ENCODE peak calls at places on chromosomes 7 and 10, in four cellular contexts. V, Q, J and W are unnamed samples.

GRCh38 chr10:119073584-119073983 is 7.0 kb downstream of the EIF3A start:
- ATAC-seq in J (no peak), V (no peak), Q (no peak), W (no peak)

GRCh38 chr10:101032637-101033201 is 1.7 kb downstream of the SFXN3 start:
- ATAC-seq in V (peak), Q (peak), J (peak), W (peak)

GRCh38 chr7:4631664-4632171 is 50.4 kb upstream of the FOXK1 start:
- ATAC-seq in J (peak), Q (no peak), V (peak), W (peak)

GRCh38 chr7:4650471-4651047 is 31.5 kb upstream of the FOXK1 start:
- ATAC-seq in V (peak), J (peak), Q (no peak), W (no peak)

GRCh38 chr7:82506702-82507101 is 63.1 kb upstream of the CACNA2D1 start:
- ATAC-seq in Q (no peak), V (no peak), J (peak), W (peak)

GRCh38 chr10:85720931-85721330 is 645.7 kb downstream of the GRID1 start:
- ATAC-seq in Q (no peak), V (no peak), J (no peak), W (no peak)

GRCh38 chr10:128420623-128421022 is 294.4 kb upstream of the MKI67 start:
- ATAC-seq in V (no peak), Q (no peak), J (no peak), W (no peak)

GRCh38 chr7:47266799-47267198 is 315.1 kb downstream of the TNS3 start:
- ATAC-seq in V (peak), Q (no peak), J (peak), W (peak)

GRCh38 chr10:120750167-120750566 is 101.0 kb upstream of the WDR11 start:
- ATAC-seq in V (no peak), J (no peak), Q (no peak), W (no peak)

GRCh38 chr10:62554632-62555199 is 180.5 kb downstream of the ZNF365 start:
- ATAC-seq in Q (peak), J (no peak), V (peak), W (peak)

GRCh38 chr10:15856328-15857000 is 3.8 kb downstream of the MINDY3 start:
- ATAC-seq in V (no peak), Q (no peak), J (no peak), W (no peak)

GRCh38 chr10:128908109-128908898 is 558.7 kb upstream of the MGMT start:
- ATAC-seq in V (no peak), Q (no peak), J (no peak), W (no peak)

GRCh38 chr7:73746378-73746777 is 7.8 kb upstream of the ABHD11 start:
- ATAC-seq in J (no peak), V (no peak), Q (no peak), W (peak)

GRCh38 chr10:18659784-18660561 is 742 bp downstream of the ARL5B start:
- ATAC-seq in J (no peak), Q (peak), V (peak), W (peak)

GRCh38 chr10:61837748-61838055 is 63.8 kb upstream of the ARID5B start:
- ATAC-seq in V (peak), J (no peak), Q (no peak), W (no peak)